ENCODE peak calls at places on chromosomes 6 and 20, in five cellular contexts. One of them, this sample, is unnamed.

GRCh38 chr6:70166088-70166958 is 136.6 kb downstream of the COL9A1 start:
- DNase-seq in endodermal cell: peak
- DNase-seq in CD8-positive, alpha-beta T cell: no peak
- DNase-seq in thoracic aorta: no peak
- DNase-seq in upper lobe of right lung: peak
- DNase-seq in this sample: peak

GRCh38 chr20:32205502-32206382 is 1.8 kb downstream of the PLAGL2 start:
- DNase-seq in upper lobe of right lung: no peak
- DNase-seq in thoracic aorta: no peak
- DNase-seq in endodermal cell: no peak
- DNase-seq in CD8-positive, alpha-beta T cell: no peak
- DNase-seq in this sample: peak

GRCh38 chr6:73032586-73032985 is 192.7 kb downstream of the KHDC1L start:
- DNase-seq in endodermal cell: no peak
- DNase-seq in upper lobe of right lung: no peak
- DNase-seq in thoracic aorta: no peak
- DNase-seq in CD8-positive, alpha-beta T cell: no peak
- DNase-seq in this sample: no peak

GRCh38 chr6:146341498-146342230 is 202.0 kb upstream of the RAB32 start:
- DNase-seq in thoracic aorta: no peak
- DNase-seq in endodermal cell: no peak
- DNase-seq in upper lobe of right lung: no peak
- DNase-seq in CD8-positive, alpha-beta T cell: no peak
- DNase-seq in this sample: no peak

GRCh38 chr20:49642808-49643207 is 70.9 kb downstream of the B4GALT5 start:
- DNase-seq in upper lobe of right lung: no peak
- DNase-seq in CD8-positive, alpha-beta T cell: no peak
- DNase-seq in thoracic aorta: no peak
- DNase-seq in endodermal cell: no peak
- DNase-seq in this sample: no peak

GRCh38 chr6:3822747-3823445 is 26.3 kb upstream of the FAM50B start:
- DNase-seq in upper lobe of right lung: no peak
- DNase-seq in thoracic aorta: no peak
- DNase-seq in endodermal cell: no peak
- DNase-seq in CD8-positive, alpha-beta T cell: no peak
- DNase-seq in this sample: peak

GRCh38 chr6:78538002-78538401 is 329.3 kb upstream of the IRAK1BP1 start:
- DNase-seq in thoracic aorta: no peak
- DNase-seq in upper lobe of right lung: no peak
- DNase-seq in endodermal cell: no peak
- DNase-seq in CD8-positive, alpha-beta T cell: no peak
- DNase-seq in this sample: no peak

GRCh38 chr20:6026051-6026450 is 27.8 kb downstream of the LRRN4 start:
- DNase-seq in endodermal cell: no peak
- DNase-seq in thoracic aorta: no peak
- DNase-seq in upper lobe of right lung: no peak
- DNase-seq in CD8-positive, alpha-beta T cell: peak
- DNase-seq in this sample: no peak

GRCh38 chr6:133899556-133899955 is 10.6 kb downstream of the TCF21 start:
- DNase-seq in endodermal cell: no peak
- DNase-seq in upper lobe of right lung: no peak
- DNase-seq in CD8-positive, alpha-beta T cell: no peak
- DNase-seq in thoracic aorta: no peak
- DNase-seq in this sample: no peak

GRCh38 chr6:113989675-113990074 is 18.7 kb upstream of the HDAC2 start:
- DNase-seq in upper lobe of right lung: no peak
- DNase-seq in CD8-positive, alpha-beta T cell: no peak
- DNase-seq in thoracic aorta: no peak
- DNase-seq in endodermal cell: no peak
- DNase-seq in this sample: no peak

GRCh38 chr6:30942338-30943060 is 1.7 kb downstream of the MUCL3 start:
- DNase-seq in endodermal cell: peak
- DNase-seq in upper lobe of right lung: peak
- DNase-seq in CD8-positive, alpha-beta T cell: no peak
- DNase-seq in thoracic aorta: peak
- DNase-seq in this sample: peak

DNA sequence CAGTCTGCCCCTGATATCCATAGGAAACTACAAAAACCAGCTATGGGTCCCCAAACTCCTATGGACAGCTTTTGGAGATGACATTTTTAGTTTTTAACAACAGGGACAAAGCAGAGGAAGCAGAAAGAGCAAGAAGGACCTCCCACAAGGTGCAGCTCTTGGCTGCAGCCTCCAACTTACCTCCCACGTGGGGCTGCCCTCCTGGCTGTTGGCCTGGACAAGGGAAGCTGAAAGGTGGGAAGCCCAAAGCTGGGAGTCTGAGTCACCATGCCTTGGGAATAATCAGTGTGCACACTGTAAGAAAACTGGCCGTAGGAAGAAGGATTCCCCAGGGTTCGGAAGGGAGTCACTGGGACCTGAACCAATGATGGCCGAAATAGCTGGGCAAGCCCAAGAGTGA is 51.8 kb upstream of the PAX1 start:
- DNase-seq in CD8-positive, alpha-beta T cell: no peak
- DNase-seq in upper lobe of right lung: no peak
- DNase-seq in endodermal cell: no peak
- DNase-seq in thoracic aorta: no peak
- DNase-seq in this sample: no peak
- H3K4me3 ChIP-seq in CD8-positive, alpha-beta T cell: no peak
- H3K4me3 ChIP-seq in upper lobe of right lung: no peak
- H3K4me3 ChIP-seq in endodermal cell: no peak
- H3K4me3 ChIP-seq in thoracic aorta: no peak
- H3K4me3 ChIP-seq in this sample: no peak

GRCh38 chr6:111027219-111027618 is 45.4 kb downstream of the RPF2 start:
- DNase-seq in endodermal cell: no peak
- DNase-seq in upper lobe of right lung: no peak
- DNase-seq in CD8-positive, alpha-beta T cell: no peak
- DNase-seq in thoracic aorta: no peak
- DNase-seq in this sample: no peak
- TF ChIP-seq CTCF in endodermal cell: peak
- TF ChIP-seq CTCF in upper lobe of right lung: no peak
- TF ChIP-seq CTCF in CD8-positive, alpha-beta T cell: no peak
- TF ChIP-seq CTCF in thoracic aorta: no peak
- TF ChIP-seq CTCF in this sample: peak

GRCh38 chr20:46650575-46651090 is 626 bp downstream of the SLC13A3 start:
- DNase-seq in endodermal cell: no peak
- DNase-seq in upper lobe of right lung: no peak
- DNase-seq in CD8-positive, alpha-beta T cell: no peak
- DNase-seq in thoracic aorta: no peak
- DNase-seq in this sample: no peak
- H3K4me3 ChIP-seq in endodermal cell: peak
- H3K4me3 ChIP-seq in upper lobe of right lung: no peak
- H3K4me3 ChIP-seq in CD8-positive, alpha-beta T cell: no peak
- H3K4me3 ChIP-seq in thoracic aorta: peak
- H3K4me3 ChIP-seq in this sample: no peak

DNA sequence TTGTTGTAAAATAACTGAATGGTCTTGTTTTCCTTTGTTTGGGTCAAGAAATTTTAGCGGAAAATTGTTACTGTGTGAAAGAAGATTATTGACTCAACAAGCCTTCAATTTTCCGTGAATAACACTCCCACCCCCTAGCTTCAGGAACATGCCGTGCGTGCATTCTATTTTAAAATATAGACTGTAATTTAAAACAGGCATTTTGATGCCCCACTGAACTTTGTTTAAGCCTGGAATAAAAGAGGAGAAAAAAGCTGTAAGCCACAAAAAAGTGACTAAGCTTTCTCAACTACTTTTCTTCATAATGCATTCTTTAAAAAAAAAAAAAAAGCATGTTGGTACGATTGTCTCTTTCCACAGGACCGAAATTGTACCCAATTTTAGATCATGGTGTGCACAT is 166.0 kb downstream of the ARID1B start:
- DNase-seq in upper lobe of right lung: no peak
- DNase-seq in endodermal cell: no peak
- DNase-seq in CD8-positive, alpha-beta T cell: no peak
- DNase-seq in thoracic aorta: no peak
- DNase-seq in this sample: no peak
- TF ChIP-seq CTCF in upper lobe of right lung: no peak
- TF ChIP-seq CTCF in endodermal cell: no peak
- TF ChIP-seq CTCF in CD8-positive, alpha-beta T cell: no peak
- TF ChIP-seq CTCF in thoracic aorta: no peak
- TF ChIP-seq CTCF in this sample: no peak

GRCh38 chr6:149015224-149015876 is 268.5 kb downstream of the UST start:
- DNase-seq in upper lobe of right lung: no peak
- DNase-seq in endodermal cell: no peak
- DNase-seq in CD8-positive, alpha-beta T cell: no peak
- DNase-seq in thoracic aorta: no peak
- DNase-seq in this sample: peak

GRCh38 chr6:149013932-149014331 is 267.1 kb downstream of the UST start:
- DNase-seq in thoracic aorta: no peak
- DNase-seq in CD8-positive, alpha-beta T cell: no peak
- DNase-seq in upper lobe of right lung: no peak
- DNase-seq in endodermal cell: peak
- DNase-seq in this sample: no peak

GRCh38 chr6:149014631-149015171 is 267.9 kb downstream of the UST start:
- DNase-seq in CD8-positive, alpha-beta T cell: no peak
- DNase-seq in thoracic aorta: no peak
- DNase-seq in upper lobe of right lung: no peak
- DNase-seq in endodermal cell: peak
- DNase-seq in this sample: no peak

GRCh38 chr6:149008741-149009140 is 261.9 kb downstream of the UST start:
- DNase-seq in thoracic aorta: no peak
- DNase-seq in CD8-positive, alpha-beta T cell: no peak
- DNase-seq in endodermal cell: no peak
- DNase-seq in upper lobe of right lung: no peak
- DNase-seq in this sample: no peak

GRCh38 chr6:149012040-149012545 is 265.3 kb downstream of the UST start:
- DNase-seq in upper lobe of right lung: no peak
- DNase-seq in thoracic aorta: no peak
- DNase-seq in endodermal cell: no peak
- DNase-seq in CD8-positive, alpha-beta T cell: no peak
- DNase-seq in this sample: peak
- H3K4me3 ChIP-seq in upper lobe of right lung: no peak
- H3K4me3 ChIP-seq in thoracic aorta: no peak
- H3K4me3 ChIP-seq in endodermal cell: no peak
- H3K4me3 ChIP-seq in CD8-positive, alpha-beta T cell: no peak
- H3K4me3 ChIP-seq in this sample: no peak

DNA sequence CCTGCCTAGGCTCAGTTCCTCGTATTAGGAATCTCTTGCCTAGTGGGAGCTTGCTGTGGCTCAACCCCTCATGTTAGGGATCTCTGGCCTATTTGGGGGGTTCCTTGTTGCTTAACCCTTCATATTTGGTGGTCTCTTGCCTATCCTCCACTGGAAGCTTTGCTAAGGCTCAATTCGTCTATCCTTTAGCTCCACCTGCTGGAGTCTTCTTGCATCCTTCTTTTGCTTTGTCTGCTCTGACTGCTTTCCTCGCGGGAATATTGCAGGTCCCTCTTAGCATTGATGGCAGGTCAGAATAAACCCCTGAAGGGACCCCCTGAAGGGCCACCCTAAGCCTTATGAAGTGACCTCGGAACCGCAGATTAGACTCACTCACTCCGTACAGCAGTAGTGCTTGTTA is 203.0 kb upstream of the TBX18 start:
- DNase-seq in thoracic aorta: no peak
- DNase-seq in CD8-positive, alpha-beta T cell: no peak
- DNase-seq in endodermal cell: peak
- DNase-seq in upper lobe of right lung: no peak
- DNase-seq in this sample: peak
- TF ChIP-seq CTCF in thoracic aorta: peak
- TF ChIP-seq CTCF in CD8-positive, alpha-beta T cell: no peak
- TF ChIP-seq CTCF in endodermal cell: peak
- TF ChIP-seq CTCF in upper lobe of right lung: no peak
- TF ChIP-seq CTCF in this sample: peak

DNA sequence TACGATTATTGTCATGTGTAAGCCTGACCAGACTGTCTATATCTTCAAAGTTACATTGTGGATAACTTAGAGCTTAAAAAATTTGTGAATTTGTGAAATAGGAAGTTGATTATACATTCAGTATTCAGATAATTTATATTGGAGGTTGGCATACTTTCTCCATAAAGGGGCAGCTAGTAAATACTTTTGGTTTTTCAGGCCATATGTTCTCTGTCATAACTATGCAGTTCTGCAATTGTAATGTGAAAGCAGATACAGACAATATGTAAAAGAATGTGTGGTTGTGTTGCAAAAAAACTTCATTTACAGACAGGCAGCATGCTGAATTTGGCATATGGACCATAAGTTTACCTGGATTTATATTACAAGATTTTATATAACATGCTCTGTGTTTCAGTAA is 29.3 kb downstream of the HSF2 start:
- DNase-seq in thoracic aorta: no peak
- DNase-seq in endodermal cell: no peak
- DNase-seq in CD8-positive, alpha-beta T cell: no peak
- DNase-seq in upper lobe of right lung: no peak
- DNase-seq in this sample: peak
- H3K4me3 ChIP-seq in thoracic aorta: no peak
- H3K4me3 ChIP-seq in endodermal cell: no peak
- H3K4me3 ChIP-seq in CD8-positive, alpha-beta T cell: no peak
- H3K4me3 ChIP-seq in upper lobe of right lung: no peak
- H3K4me3 ChIP-seq in this sample: no peak

GRCh38 chr6:1612386-1612893 is 2.7 kb downstream of the FOXC1 start:
- DNase-seq in upper lobe of right lung: no peak
- DNase-seq in thoracic aorta: no peak
- DNase-seq in CD8-positive, alpha-beta T cell: no peak
- DNase-seq in endodermal cell: peak
- DNase-seq in this sample: no peak

GRCh38 chr6:1611572-1612385 is 2.1 kb downstream of the FOXC1 start:
- DNase-seq in upper lobe of right lung: no peak
- DNase-seq in CD8-positive, alpha-beta T cell: no peak
- DNase-seq in thoracic aorta: no peak
- DNase-seq in endodermal cell: peak
- DNase-seq in this sample: peak

GRCh38 chr6:1609662-1610496 is at the start of gene FOXC1:
- DNase-seq in upper lobe of right lung: peak
- DNase-seq in thoracic aorta: peak
- DNase-seq in endodermal cell: peak
- DNase-seq in CD8-positive, alpha-beta T cell: no peak
- DNase-seq in this sample: peak

GRCh38 chr6:1610497-1611321 is 994 bp downstream of the FOXC1 start:
- DNase-seq in endodermal cell: peak
- DNase-seq in CD8-positive, alpha-beta T cell: peak
- DNase-seq in thoracic aorta: no peak
- DNase-seq in upper lobe of right lung: no peak
- DNase-seq in this sample: no peak

DNA sequence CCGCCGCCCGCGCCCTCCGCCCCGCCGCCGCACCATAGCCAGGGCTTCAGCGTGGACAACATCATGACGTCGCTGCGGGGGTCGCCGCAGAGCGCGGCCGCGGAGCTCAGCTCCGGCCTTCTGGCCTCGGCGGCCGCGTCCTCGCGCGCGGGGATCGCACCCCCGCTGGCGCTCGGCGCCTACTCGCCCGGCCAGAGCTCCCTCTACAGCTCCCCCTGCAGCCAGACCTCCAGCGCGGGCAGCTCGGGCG is 1.5 kb downstream of the FOXC1 start:
- DNase-seq in thoracic aorta: no peak
- DNase-seq in endodermal cell: no peak
- DNase-seq in upper lobe of right lung: no peak
- DNase-seq in CD8-positive, alpha-beta T cell: no peak
- DNase-seq in this sample: no peak
- TF ChIP-seq CTCF in thoracic aorta: no peak
- TF ChIP-seq CTCF in endodermal cell: peak
- TF ChIP-seq CTCF in upper lobe of right lung: no peak
- TF ChIP-seq CTCF in CD8-positive, alpha-beta T cell: no peak
- TF ChIP-seq CTCF in this sample: no peak

DNA sequence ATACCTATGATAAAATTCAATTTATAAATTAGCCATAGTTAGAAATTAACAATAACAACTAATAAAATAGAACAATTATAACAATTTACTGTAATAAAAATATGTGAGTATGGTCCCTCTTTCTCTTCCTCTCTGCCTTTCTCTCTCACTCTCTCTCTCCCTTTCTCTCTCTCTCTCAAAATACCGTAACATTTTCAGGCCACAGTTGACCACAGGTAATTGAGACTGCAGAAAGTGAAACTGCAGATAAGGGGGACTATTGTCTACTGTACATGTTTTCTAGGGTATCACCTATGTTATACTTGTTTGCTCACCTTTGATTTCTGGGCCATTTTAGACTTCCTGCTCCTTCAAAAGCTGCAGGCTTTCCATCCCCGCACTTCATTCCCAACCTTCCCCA is 46.8 kb downstream of the LY86 start:
- DNase-seq in CD8-positive, alpha-beta T cell: no peak
- DNase-seq in thoracic aorta: no peak
- DNase-seq in endodermal cell: no peak
- DNase-seq in upper lobe of right lung: no peak
- DNase-seq in this sample: no peak
- H3K4me3 ChIP-seq in CD8-positive, alpha-beta T cell: no peak
- H3K4me3 ChIP-seq in thoracic aorta: no peak
- H3K4me3 ChIP-seq in endodermal cell: no peak
- H3K4me3 ChIP-seq in upper lobe of right lung: no peak
- H3K4me3 ChIP-seq in this sample: no peak

This sample was measured in fibroblast of villous mesenchyme.